ENCODE peak calls at places on chromosomes 3 and 15, in ten cellular contexts. K, G, Q, C, D, P, R, S, Y and W are unnamed samples.
A peak's percentile ranks its signal among the peaks of the same experiment; 100 is the strongest.

GRCh38 chr15:84671211-84671610 is 13.2 kb upstream of the NMB start:
- DNase-seq in K (no peak), G (no peak), Q (no peak), C (no peak), D (no peak), P (peak; percentile 86), R (peak; percentile 75), S (no peak), Y (no peak), W (no peak)

GRCh38 chr3:194296832-194297666 is 54.1 kb downstream of the CPN2 start:
- DNase-seq in K (peak; percentile 73), G (peak; percentile 94), Q (no peak), C (peak; percentile 94), D (no peak), P (peak; percentile 32), R (no peak), S (no peak), Y (peak; percentile 62), W (peak; percentile 72)

GRCh38 chr15:64274541-64274940 is 81.4 kb downstream of the CSNK1G1 start:
- DNase-seq in K (no peak), G (no peak), Q (peak; percentile 4), C (no peak), D (no peak), P (no peak), R (no peak), S (no peak), Y (no peak), W (no peak)

GRCh38 chr3:64687381-64687780 is 419 bp downstream of the ADAMTS9 start:
- DNase-seq in K (no peak), G (no peak), Q (no peak), C (no peak), D (no peak), P (no peak), R (peak; percentile 28), S (peak; percentile 36), Y (no peak), W (peak; percentile 19)

GRCh38 chr3:39541917-39542329 is 74.4 kb downstream of the MOBP start:
- DNase-seq in K (no peak), G (no peak), Q (peak; percentile 6), C (peak; percentile 60), D (no peak), P (peak; percentile 56), R (no peak), S (no peak), Y (no peak), W (peak; percentile 14)

GRCh38 chr3:194475978-194476377 is 10.8 kb downstream of the ATP13A3 start:
- DNase-seq in K (no peak), G (peak; percentile 32), Q (no peak), C (no peak), D (no peak), P (peak; percentile 14), R (no peak), S (no peak), Y (no peak), W (no peak)

GRCh38 chr3:129224984-129225393 is 24.4 kb upstream of the COPG1 start:
- DNase-seq in K (peak; percentile 55), G (peak; percentile 64), Q (peak; percentile 36), C (no peak), D (no peak), P (peak; percentile 89), R (peak; percentile 63), S (no peak), Y (peak; percentile 88), W (no peak)

GRCh38 chr15:74426404-74427281 is 7.1 kb downstream of the SEMA7A start:
- DNase-seq in K (no peak), G (no peak), Q (no peak), C (no peak), D (no peak), P (no peak), R (peak; percentile 3), S (no peak), Y (no peak), W (no peak)

GRCh38 chr15:98649996-98650870 is 1.9 kb downstream of the IGF1R start:
- DNase-seq in K (peak; percentile 42), G (peak; percentile 79), Q (no peak), C (peak; percentile 73), D (no peak), P (peak; percentile 63), R (peak; percentile 37), S (no peak), Y (peak; percentile 66), W (no peak)

DNA sequence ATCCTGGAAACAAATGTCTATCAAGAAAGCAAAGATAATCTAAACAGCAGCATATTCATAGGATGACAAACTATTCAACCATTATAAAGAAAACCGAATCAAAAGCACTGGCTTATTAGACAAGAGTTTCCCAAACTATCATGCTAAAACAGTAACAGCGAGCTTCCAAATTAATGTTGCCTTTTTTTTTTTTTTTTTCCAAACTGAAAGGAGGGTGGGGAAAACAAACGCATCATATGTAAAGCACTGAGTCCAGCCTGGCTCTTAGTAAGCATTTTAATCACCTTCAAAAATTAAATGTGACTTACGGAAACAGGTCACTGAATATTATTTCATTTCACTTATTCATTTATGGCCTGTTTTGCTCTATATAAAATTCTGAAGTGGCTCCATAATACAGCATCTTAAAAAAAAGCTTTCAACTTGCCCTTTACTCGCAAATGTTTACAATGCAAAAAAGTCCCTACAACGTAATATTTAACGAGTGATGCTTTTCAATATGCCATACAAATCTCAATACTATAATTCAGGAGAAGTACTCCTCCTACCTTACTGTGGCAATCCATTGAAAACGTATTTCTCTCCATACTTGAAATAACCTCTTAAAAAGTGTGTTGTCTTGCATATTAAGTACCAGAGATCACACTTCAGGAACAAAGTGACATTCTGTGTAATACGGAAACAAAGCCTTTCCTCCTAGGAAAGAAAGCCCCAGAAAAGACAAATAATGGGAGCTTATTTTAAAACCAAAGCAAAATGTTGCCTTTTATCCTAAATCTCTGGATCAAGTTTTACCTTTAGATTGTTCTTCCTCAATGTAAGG is 2.1 kb downstream of the TJP1 start:
- DNase-seq in K (no peak), G (no peak), Q (no peak), C (peak; percentile 26), D (no peak), P (no peak), R (no peak), S (no peak), Y (no peak), W (peak; percentile 28)
- H3K4me3 ChIP-seq in K (peak overlapping the region; percentile 95), G (peak overlapping the region; percentile 96), Q (no peak overlapping the region), C (no peak overlapping the region), D (no peak overlapping the region), P (peak overlapping the region; percentile 87), R (peak overlapping the region; percentile 93), S (peak overlapping the region; percentile 97), Y (peak overlapping the region; percentile 71), W (peak overlapping the region; percentile 70)

DNA sequence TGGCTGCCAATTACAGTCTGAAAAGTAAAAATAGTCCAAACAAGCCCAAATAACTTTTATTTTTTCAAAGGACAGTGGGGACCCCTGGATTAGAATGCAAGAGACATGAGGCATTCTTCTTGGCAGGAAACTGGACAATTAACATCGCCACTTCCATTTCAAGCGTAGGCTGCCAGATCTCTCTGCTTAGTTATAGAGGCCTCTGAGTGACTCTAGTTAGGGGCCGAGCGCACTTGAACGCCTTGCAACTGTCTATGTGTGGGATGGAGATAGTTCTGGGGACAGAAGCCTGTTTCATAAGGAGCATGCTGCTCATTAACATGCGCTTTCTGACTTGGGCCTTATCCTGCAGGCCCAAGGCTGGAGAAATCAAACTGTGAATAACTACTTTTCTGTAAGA is 189.1 kb downstream of the GHSR start:
- DNase-seq in K (peak; percentile 35), G (no peak), Q (no peak), C (no peak), D (no peak), P (peak; percentile 77), R (no peak), S (no peak), Y (no peak), W (no peak)
- H3K4me3 ChIP-seq in K (no peak overlapping the region), G (no peak overlapping the region), Q (no peak overlapping the region), C (no peak overlapping the region), D (no peak overlapping the region), P (no peak overlapping the region), R (no peak overlapping the region), S (no peak overlapping the region), Y (no peak overlapping the region), W (no peak overlapping the region)

GRCh38 chr3:135145581-135145980 is 350.5 kb downstream of the EPHB1 start:
- DNase-seq in K (no peak), G (no peak), Q (no peak), C (no peak), D (no peak), P (peak; percentile 64), R (no peak), S (no peak), Y (no peak), W (no peak)
- H3K4me3 ChIP-seq in K (no peak overlapping the region), G (no peak overlapping the region), Q (no peak overlapping the region), C (no peak overlapping the region), D (no peak overlapping the region), P (no peak overlapping the region), R (no peak overlapping the region), S (no peak overlapping the region), Y (no peak overlapping the region), W (no peak overlapping the region)

GRCh38 chr15:29569533-29570092 is 252.7 kb downstream of the TJP1 start:
- DNase-seq in K (no peak), G (peak; percentile 83), Q (no peak), C (peak; percentile 18), D (no peak), P (no peak), R (no peak), S (no peak), Y (no peak), W (no peak)

GRCh38 chr15:29570121-29570930 is 251.9 kb downstream of the TJP1 start:
- DNase-seq in K (no peak), G (peak; percentile 78), Q (no peak), C (peak; percentile 54), D (no peak), P (peak; percentile 43), R (no peak), S (no peak), Y (no peak), W (peak; percentile 18)

GRCh38 chr15:29571728-29572454 is 250.4 kb downstream of the TJP1 start:
- DNase-seq in K (no peak), G (no peak), Q (no peak), C (peak; percentile 44), D (no peak), P (peak; percentile 3), R (no peak), S (no peak), Y (no peak), W (peak; percentile 47)

GRCh38 chr15:29568840-29569532 is 253.3 kb downstream of the TJP1 start:
- DNase-seq in K (no peak), G (peak; percentile 78), Q (peak; percentile 6), C (peak; percentile 66), D (no peak), P (peak; percentile 5), R (peak; percentile 26), S (no peak), Y (no peak), W (no peak)

DNA sequence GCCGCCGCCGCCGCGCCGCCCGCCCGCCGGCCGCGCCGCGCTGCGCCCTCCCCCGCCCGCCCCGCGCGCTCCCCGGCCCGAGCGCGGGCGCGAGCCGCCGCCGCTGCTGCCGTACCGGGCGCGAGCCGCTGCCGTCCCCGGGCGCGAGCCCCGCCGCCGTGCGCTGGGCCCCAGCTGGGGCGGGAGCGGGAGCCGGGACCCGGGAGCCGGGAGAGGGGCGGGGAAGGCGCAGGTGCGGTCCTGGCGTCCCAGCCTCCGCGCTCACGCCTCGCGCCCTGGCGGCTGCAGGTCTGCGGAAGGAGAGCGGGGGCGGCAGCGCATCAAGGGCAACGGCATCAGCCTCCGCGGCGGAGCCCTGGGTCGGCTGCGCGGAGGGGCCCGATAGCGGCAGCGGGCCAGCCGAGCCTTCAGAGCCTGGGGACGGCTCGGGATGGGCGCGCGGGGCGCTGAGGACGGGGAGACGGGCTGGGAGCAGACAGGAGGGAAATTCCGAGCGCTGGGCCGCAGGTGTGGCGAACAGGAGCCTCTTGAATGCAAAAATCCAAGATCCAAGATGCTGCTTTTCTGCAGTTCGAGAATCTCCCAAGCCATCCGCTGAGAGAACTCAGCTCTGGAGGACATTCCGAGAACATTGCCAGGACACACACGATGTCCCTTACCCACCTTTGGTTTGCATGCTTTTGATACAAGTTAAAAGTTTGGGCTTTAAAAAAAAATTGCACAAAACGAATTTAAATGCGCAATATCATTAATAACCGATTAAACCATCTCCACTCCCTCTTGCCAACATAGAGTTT is 251.1 kb downstream of the TJP1 start:
- DNase-seq in K (no peak), G (peak; percentile 88), Q (no peak), C (peak; percentile 77), D (no peak), P (peak; percentile 18), R (peak; percentile 27), S (no peak), Y (no peak), W (peak; percentile 48)
- H3K4me3 ChIP-seq in K (peak overlapping the region; percentile 32), G (peak overlapping the region; percentile 78), Q (no peak overlapping the region), C (no peak overlapping the region), D (no peak overlapping the region), P (no peak overlapping the region), R (peak overlapping the region; percentile 11), S (peak overlapping the region; percentile 22), Y (peak overlapping the region; percentile 56), W (peak overlapping the region; percentile 18)